ENCODE peak calls at places on chromosomes 1 and 21, in nine cellular contexts. One of them, this sample, is unnamed.

GRCh38 chr1:40856656-40857302 is 5.4 kb downstream of the CITED4 start:
- DNase-seq in ascending aorta: no peak
- DNase-seq in uterus: no peak
- DNase-seq in hepatocyte: no peak
- DNase-seq in PC-3: no peak
- DNase-seq in prostate gland: no peak
- DNase-seq in OCI-LY7: no peak
- DNase-seq in heart left ventricle: no peak
- DNase-seq in astrocyte: no peak
- DNase-seq in this sample: no peak

GRCh38 chr1:117061986-117062415 is 1.9 kb downstream of the TTF2 start:
- DNase-seq in ascending aorta: no peak
- DNase-seq in uterus: no peak
- DNase-seq in hepatocyte: peak; percentile 20
- DNase-seq in PC-3: peak; percentile 28
- DNase-seq in prostate gland: no peak
- DNase-seq in OCI-LY7: no peak
- DNase-seq in heart left ventricle: no peak
- DNase-seq in astrocyte: peak; percentile 91
- DNase-seq in this sample: no peak

GRCh38 chr1:34869754-34870153 is 10.2 kb upstream of the SMIM12 start:
- DNase-seq in ascending aorta: no peak
- DNase-seq in uterus: no peak
- DNase-seq in hepatocyte: no peak
- DNase-seq in PC-3: no peak
- DNase-seq in prostate gland: no peak
- DNase-seq in OCI-LY7: no peak
- DNase-seq in heart left ventricle: no peak
- DNase-seq in astrocyte: no peak
- DNase-seq in this sample: no peak

GRCh38 chr1:8814870-8815269 is 2.6 kb downstream of the RERE start:
- DNase-seq in ascending aorta: no peak
- DNase-seq in uterus: no peak
- DNase-seq in hepatocyte: peak; percentile 43
- DNase-seq in PC-3: no peak
- DNase-seq in prostate gland: no peak
- DNase-seq in OCI-LY7: peak; percentile 27
- DNase-seq in heart left ventricle: no peak
- DNase-seq in astrocyte: no peak
- DNase-seq in this sample: no peak

GRCh38 chr21:31316488-31317169 is 27.4 kb downstream of the TIAM1 start:
- DNase-seq in ascending aorta: no peak
- DNase-seq in uterus: no peak
- DNase-seq in hepatocyte: no peak
- DNase-seq in PC-3: peak; percentile 91
- DNase-seq in prostate gland: no peak
- DNase-seq in OCI-LY7: no peak
- DNase-seq in heart left ventricle: no peak
- DNase-seq in astrocyte: peak; percentile 68
- DNase-seq in this sample: no peak

GRCh38 chr1:85048296-85049064 is at the start of gene MCOLN3:
- DNase-seq in ascending aorta: no peak
- DNase-seq in uterus: peak; percentile 24
- DNase-seq in hepatocyte: peak; percentile 75
- DNase-seq in PC-3: peak; percentile 58
- DNase-seq in prostate gland: peak; percentile 25
- DNase-seq in OCI-LY7: no peak
- DNase-seq in heart left ventricle: no peak
- DNase-seq in astrocyte: no peak
- DNase-seq in this sample: peak; percentile 58

GRCh38 chr21:38311765-38312164 is 55.0 kb downstream of the KCNJ15 start:
- DNase-seq in ascending aorta: no peak
- DNase-seq in uterus: no peak
- DNase-seq in hepatocyte: no peak
- DNase-seq in PC-3: no peak
- DNase-seq in prostate gland: no peak
- DNase-seq in OCI-LY7: no peak
- DNase-seq in heart left ventricle: no peak
- DNase-seq in astrocyte: peak; percentile 64
- DNase-seq in this sample: no peak

GRCh38 chr1:69305621-69306020 is 262.1 kb upstream of the LRRC7 start:
- DNase-seq in ascending aorta: no peak
- DNase-seq in uterus: no peak
- DNase-seq in hepatocyte: no peak
- DNase-seq in PC-3: peak; percentile 23
- DNase-seq in prostate gland: no peak
- DNase-seq in OCI-LY7: peak; percentile 19
- DNase-seq in heart left ventricle: no peak
- DNase-seq in astrocyte: no peak
- DNase-seq in this sample: no peak

GRCh38 chr1:2307206-2307605 is 79.1 kb downstream of the SKI start:
- DNase-seq in ascending aorta: no peak
- DNase-seq in uterus: no peak
- DNase-seq in hepatocyte: no peak
- DNase-seq in PC-3: no peak
- DNase-seq in prostate gland: no peak
- DNase-seq in OCI-LY7: no peak
- DNase-seq in heart left ventricle: no peak
- DNase-seq in astrocyte: no peak
- DNase-seq in this sample: no peak

GRCh38 chr1:113998361-113998760 is 19.1 kb downstream of the OLFML3 start:
- DNase-seq in ascending aorta: no peak
- DNase-seq in uterus: no peak
- DNase-seq in hepatocyte: peak; percentile 32
- DNase-seq in PC-3: no peak
- DNase-seq in prostate gland: no peak
- DNase-seq in OCI-LY7: no peak
- DNase-seq in heart left ventricle: no peak
- DNase-seq in astrocyte: no peak
- DNase-seq in this sample: no peak

GRCh38 chr21:26842976-26843911 is 2.0 kb downstream of the ADAMTS1 start:
- DNase-seq in ascending aorta: peak; percentile 82
- DNase-seq in uterus: peak; percentile 96
- DNase-seq in hepatocyte: peak; percentile 95
- DNase-seq in PC-3: peak; percentile 96
- DNase-seq in prostate gland: peak; percentile 85
- DNase-seq in OCI-LY7: no peak
- DNase-seq in heart left ventricle: peak; percentile 93
- DNase-seq in astrocyte: peak; percentile 91
- DNase-seq in this sample: peak; percentile 84

GRCh38 chr1:197902454-197903195 is at the start of gene C1orf53:
- DNase-seq in ascending aorta: no peak
- DNase-seq in uterus: peak; percentile 68
- DNase-seq in hepatocyte: peak; percentile 95
- DNase-seq in PC-3: peak; percentile 81
- DNase-seq in prostate gland: peak; percentile 79
- DNase-seq in OCI-LY7: peak; percentile 91
- DNase-seq in heart left ventricle: peak; percentile 92
- DNase-seq in astrocyte: peak; percentile 81
- DNase-seq in this sample: peak; percentile 92

GRCh38 chr1:39729030-39729429 is 9.7 kb upstream of the PPIE start:
- DNase-seq in ascending aorta: no peak
- DNase-seq in uterus: no peak
- DNase-seq in hepatocyte: no peak
- DNase-seq in PC-3: peak; percentile 24
- DNase-seq in prostate gland: no peak
- DNase-seq in OCI-LY7: no peak
- DNase-seq in heart left ventricle: no peak
- DNase-seq in astrocyte: peak; percentile 26
- DNase-seq in this sample: no peak

GRCh38 chr21:41871302-41872030 is 7.7 kb downstream of the PRDM15 start:
- DNase-seq in ascending aorta: no peak
- DNase-seq in uterus: no peak
- DNase-seq in hepatocyte: no peak
- DNase-seq in PC-3: no peak
- DNase-seq in prostate gland: no peak
- DNase-seq in OCI-LY7: peak; percentile 56
- DNase-seq in heart left ventricle: no peak
- DNase-seq in astrocyte: no peak
- DNase-seq in this sample: no peak

GRCh38 chr1:83318361-83318760 is 680.6 kb downstream of the TTLL7 start:
- DNase-seq in ascending aorta: no peak
- DNase-seq in uterus: no peak
- DNase-seq in hepatocyte: no peak
- DNase-seq in PC-3: no peak
- DNase-seq in prostate gland: no peak
- DNase-seq in OCI-LY7: no peak
- DNase-seq in heart left ventricle: no peak
- DNase-seq in astrocyte: no peak
- DNase-seq in this sample: no peak

GRCh38 chr1:19658186-19658585 is 6.5 kb upstream of the HTR6 start:
- DNase-seq in ascending aorta: no peak
- DNase-seq in uterus: no peak
- DNase-seq in hepatocyte: no peak
- DNase-seq in PC-3: no peak
- DNase-seq in prostate gland: no peak
- DNase-seq in OCI-LY7: no peak
- DNase-seq in heart left ventricle: peak; percentile 46
- DNase-seq in astrocyte: no peak
- DNase-seq in this sample: no peak

DNA sequence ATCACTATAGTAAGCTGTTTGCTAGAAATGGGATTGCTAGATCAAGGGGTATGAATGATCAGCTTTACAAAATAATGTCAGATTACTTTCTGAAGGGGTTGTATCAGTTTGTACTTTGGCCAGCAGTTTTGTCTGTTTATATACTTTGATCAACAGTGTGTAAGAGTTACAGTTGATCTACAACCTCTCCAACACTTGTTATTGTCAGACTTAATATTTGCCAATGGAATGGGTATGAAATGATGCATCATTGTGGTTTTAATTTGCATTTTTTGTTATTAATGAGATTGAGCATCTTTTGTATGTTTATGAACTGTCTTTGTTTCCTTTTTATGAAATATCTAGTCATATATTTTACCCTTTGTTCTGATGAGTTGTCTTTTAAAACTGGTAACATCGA is 4.3 kb downstream of the TTC3 start:
- DNase-seq in ascending aorta: no peak
- DNase-seq in uterus: no peak
- DNase-seq in hepatocyte: no peak
- DNase-seq in PC-3: no peak
- DNase-seq in prostate gland: no peak
- DNase-seq in OCI-LY7: no peak
- DNase-seq in heart left ventricle: no peak
- DNase-seq in astrocyte: no peak
- DNase-seq in this sample: no peak
- H3K4me1 ChIP-seq in ascending aorta: no peaks in the 10 kb centered on the region
- H3K4me1 ChIP-seq in uterus: no peaks in the 10 kb centered on the region
- H3K4me1 ChIP-seq in hepatocyte: peaks cover 8% of the 10 kb centered on the region
- H3K4me1 ChIP-seq in PC-3: peaks cover 12% of the 10 kb centered on the region
- H3K4me1 ChIP-seq in prostate gland: no peaks in the 10 kb centered on the region
- H3K4me1 ChIP-seq in OCI-LY7: peaks cover 25% of the 10 kb centered on the region
- H3K4me1 ChIP-seq in heart left ventricle: peaks cover 16% of the 10 kb centered on the region
- H3K4me1 ChIP-seq in astrocyte: peaks cover 7% of the 10 kb centered on the region
- H3K4me1 ChIP-seq in this sample: peaks cover 6% of the 10 kb centered on the region

DNA sequence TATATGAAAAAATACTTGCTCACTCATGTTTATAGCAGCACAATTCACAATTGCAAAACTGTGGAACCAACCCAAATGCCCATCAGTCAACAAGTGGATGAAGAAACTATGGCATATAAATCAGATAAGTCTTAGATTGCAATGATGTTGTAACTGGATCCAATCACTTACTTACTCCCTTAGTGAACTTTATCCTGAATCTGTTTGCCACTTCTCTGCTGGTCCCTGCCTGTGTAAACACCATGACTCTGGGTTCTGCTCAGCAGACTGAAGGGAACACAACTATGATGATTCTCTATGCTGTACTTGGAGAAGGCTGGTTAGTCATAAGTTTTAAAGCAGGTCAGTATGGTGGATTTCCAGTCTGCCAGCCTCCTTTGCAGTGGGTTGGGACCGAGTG is 391.2 kb downstream of the RWDD3 start:
- DNase-seq in ascending aorta: no peak
- DNase-seq in uterus: no peak
- DNase-seq in hepatocyte: peak; percentile 21
- DNase-seq in PC-3: no peak
- DNase-seq in prostate gland: no peak
- DNase-seq in OCI-LY7: no peak
- DNase-seq in heart left ventricle: no peak
- DNase-seq in astrocyte: no peak
- DNase-seq in this sample: no peak
- TF ChIP-seq CTCF in ascending aorta: no peak
- TF ChIP-seq CTCF in uterus: no peak
- TF ChIP-seq CTCF in hepatocyte: no peak
- TF ChIP-seq CTCF in PC-3: no peak
- TF ChIP-seq CTCF in prostate gland: no peak
- TF ChIP-seq CTCF in OCI-LY7: no peak
- TF ChIP-seq CTCF in heart left ventricle: no peak
- TF ChIP-seq CTCF in astrocyte: no peak
- TF ChIP-seq CTCF in this sample: no peak

GRCh38 chr1:3837685-3838084 is 19.3 kb downstream of the CEP104 start:
- DNase-seq in ascending aorta: no peak
- DNase-seq in uterus: no peak
- DNase-seq in hepatocyte: no peak
- DNase-seq in PC-3: no peak
- DNase-seq in prostate gland: no peak
- DNase-seq in OCI-LY7: no peak
- DNase-seq in heart left ventricle: no peak
- DNase-seq in astrocyte: no peak
- DNase-seq in this sample: no peak
- H3K4me1 ChIP-seq in ascending aorta: no peaks in the 10 kb centered on the region
- H3K4me1 ChIP-seq in uterus: no peaks in the 10 kb centered on the region
- H3K4me1 ChIP-seq in hepatocyte: no peaks in the 10 kb centered on the region
- H3K4me1 ChIP-seq in PC-3: no peaks in the 10 kb centered on the region
- H3K4me1 ChIP-seq in prostate gland: no peaks in the 10 kb centered on the region
- H3K4me1 ChIP-seq in OCI-LY7: no peaks in the 10 kb centered on the region
- H3K4me1 ChIP-seq in heart left ventricle: no peaks in the 10 kb centered on the region
- H3K4me1 ChIP-seq in astrocyte: no peaks in the 10 kb centered on the region
- H3K4me1 ChIP-seq in this sample: no peaks in the 10 kb centered on the region

GRCh38 chr1:183576537-183576936 is 13.7 kb downstream of the NCF2 start:
- DNase-seq in ascending aorta: no peak
- DNase-seq in uterus: no peak
- DNase-seq in hepatocyte: no peak
- DNase-seq in PC-3: no peak
- DNase-seq in prostate gland: no peak
- DNase-seq in OCI-LY7: no peak
- DNase-seq in heart left ventricle: no peak
- DNase-seq in astrocyte: no peak
- DNase-seq in this sample: no peak

GRCh38 chr1:183577897-183578470 is 12.3 kb downstream of the NCF2 start:
- DNase-seq in ascending aorta: no peak
- DNase-seq in uterus: no peak
- DNase-seq in hepatocyte: no peak
- DNase-seq in PC-3: no peak
- DNase-seq in prostate gland: no peak
- DNase-seq in OCI-LY7: no peak
- DNase-seq in heart left ventricle: no peak
- DNase-seq in astrocyte: no peak
- DNase-seq in this sample: no peak

GRCh38 chr1:183578846-183579245 is 11.4 kb downstream of the NCF2 start:
- DNase-seq in ascending aorta: no peak
- DNase-seq in uterus: no peak
- DNase-seq in hepatocyte: peak; percentile 30
- DNase-seq in PC-3: no peak
- DNase-seq in prostate gland: no peak
- DNase-seq in OCI-LY7: no peak
- DNase-seq in heart left ventricle: no peak
- DNase-seq in astrocyte: no peak
- DNase-seq in this sample: no peak

GRCh38 chr1:183572721-183573120 is 17.5 kb downstream of the NCF2 start:
- DNase-seq in ascending aorta: no peak
- DNase-seq in uterus: no peak
- DNase-seq in hepatocyte: no peak
- DNase-seq in PC-3: no peak
- DNase-seq in prostate gland: no peak
- DNase-seq in OCI-LY7: no peak
- DNase-seq in heart left ventricle: no peak
- DNase-seq in astrocyte: no peak
- DNase-seq in this sample: no peak

GRCh38 chr1:183575606-183576005 is 14.7 kb downstream of the NCF2 start:
- DNase-seq in ascending aorta: no peak
- DNase-seq in uterus: no peak
- DNase-seq in hepatocyte: no peak
- DNase-seq in PC-3: no peak
- DNase-seq in prostate gland: no peak
- DNase-seq in OCI-LY7: no peak
- DNase-seq in heart left ventricle: no peak
- DNase-seq in astrocyte: no peak
- DNase-seq in this sample: no peak
- TF ChIP-seq CTCF in ascending aorta: no peak
- TF ChIP-seq CTCF in uterus: no peak
- TF ChIP-seq CTCF in hepatocyte: no peak
- TF ChIP-seq CTCF in PC-3: no peak
- TF ChIP-seq CTCF in prostate gland: no peak
- TF ChIP-seq CTCF in OCI-LY7: no peak
- TF ChIP-seq CTCF in heart left ventricle: no peak
- TF ChIP-seq CTCF in astrocyte: no peak
- TF ChIP-seq CTCF in this sample: no peak